ENCODE peak calls at places on chromosomes 5 and 9, in five cellular contexts. N is memory B cell; V is brain microvascular endothelial cell; O is stimulated activated CD8-positive, alpha-beta memory T cell treated with anti-CD3 and anti-CD28 coated beads, Interleukin-15, amount 100 ng/mL, for 24 hours; H is activated T-cell treated with anti-CD3 and anti-CD28 coated beads for 1 hour. L is an unnamed sample.

GRCh38 chr5:143992461-143992860 is 178.0 kb downstream of the YIPF5 start:
- DNase-seq in O (no peak), N (no peak), H (no peak), V (no peak), L (no peak)

GRCh38 chr9:98792096-98792490 is 4.3 kb downstream of the ANKS6 start:
- DNase-seq in V (no peak), N (no peak), H (no peak), O (no peak), L (no peak)

GRCh38 chr5:67272453-67273130 is 76.0 kb upstream of the CD180 start:
- DNase-seq in H (no peak), V (no peak), O (no peak), N (no peak), L (no peak)

GRCh38 chr9:19209188-19209587 is 21.3 kb upstream of the DENND4C start:
- DNase-seq in N (no peak), O (no peak), H (no peak), V (no peak), L (no peak)

GRCh38 chr5:180809403-180810209 is 7.0 kb upstream of the MGAT1 start:
- DNase-seq in V (peak; percentile 85), N (peak; percentile 87), O (no peak), H (peak; percentile 71), L (no peak)

GRCh38 chr9:97437151-97437550 is 25.3 kb downstream of the TDRD7 start:
- DNase-seq in H (no peak), N (no peak), O (no peak), V (no peak), L (no peak)

GRCh38 chr9:138099803-138100598 is 222.4 kb downstream of the CACNA1B start:
- DNase-seq in H (no peak), O (no peak), N (no peak), V (no peak), L (no peak)

GRCh38 chr5:130995851-130996250 is 169.2 kb downstream of the HINT1 start:
- DNase-seq in N (no peak), O (no peak), V (no peak), H (no peak), L (no peak)

GRCh38 chr9:99419099-99419498 is 197.0 kb downstream of the SEC61B start:
- DNase-seq in V (no peak), N (no peak), H (no peak), O (no peak), L (no peak)

GRCh38 chr5:96657068-96657467 is 5.1 kb upstream of the CAST start:
- DNase-seq in H (no peak), O (no peak), V (peak; percentile 95), N (no peak), L (no peak)

GRCh38 chr9:650362-650761 is 191.1 kb upstream of the DMRT1 start:
- DNase-seq in V (no peak), O (no peak), N (no peak), H (no peak), L (no peak)

GRCh38 chr5:23223846-23224245 is 283.6 kb upstream of the PRDM9 start:
- DNase-seq in N (no peak), V (no peak), H (no peak), O (no peak), L (no peak)

GRCh38 chr5:74201334-74202081 is 439.0 kb downstream of the ENC1 start:
- DNase-seq in H (no peak), N (no peak), O (no peak), V (peak; percentile 42), L (no peak)

GRCh38 chr5:58227858-58228257 is 232.0 kb downstream of the PLK2 start:
- DNase-seq in N (no peak), V (no peak), H (no peak), O (no peak), L (no peak)

GRCh38 chr9:16275795-16276624 is 594.5 kb downstream of the BNC2 start:
- DNase-seq in H (no peak), V (no peak), N (no peak), O (no peak), L (no peak)

GRCh38 chr5:149143470-149143869 is 2.2 kb downstream of the ABLIM3 start:
- DNase-seq in H (no peak), V (peak; percentile 64), N (no peak), O (no peak), L (no peak)

GRCh38 chr9:35518212-35518917 is 28.5 kb downstream of the RUSC2 start:
- DNase-seq in V (peak; percentile 88), N (no peak), O (no peak), H (no peak), L (no peak)

GRCh38 chr5:130222638-130223037 is 318.4 kb downstream of the CHSY3 start:
- DNase-seq in N (no peak), H (no peak), V (peak; percentile 27), O (no peak), L (no peak)

GRCh38 chr9:3478549-3478953 is 47.2 kb downstream of the RFX3 start:
- DNase-seq in H (no peak), V (no peak), O (no peak), N (no peak), L (no peak)

GRCh38 chr5:171615201-171616001 is 170.2 kb upstream of the SMIM23 start:
- DNase-seq in N (no peak), O (no peak), V (no peak), H (no peak), L (peak; percentile 67)

GRCh38 chr5:36877667-36878420 is 1.3 kb downstream of the NIPBL start:
- DNase-seq in H (no peak), V (peak; percentile 24), N (peak; percentile 5), O (no peak), L (no peak)

GRCh38 chr5:161230222-161230621 is 316.3 kb downstream of the GABRB2 start:
- DNase-seq in V (no peak), O (no peak), N (no peak), H (no peak), L (no peak)